ENCODE peak calls at places on chromosome 22, in ten cellular contexts. J is SW 1271; I is stimulated activated CD4-positive, alpha-beta T cell treated with anti-CD3 and anti-CD28 coated beads, Interleukin-1b, Interleukin-23, amount 100 ng/mL, for 1 hour; C is activated naive CD4-positive, alpha-beta T cell; S is cardiac muscle cell; K is CD4-positive, CD25-positive, alpha-beta regulatory T cell; P is EL; Z is lower lobe of right lung; Y is iris pigment epithelial cell; D is NCI-H345. G is an unnamed sample.

GRCh38 chr22:28798810-28799124 is 1.6 kb downstream of the XBP1 start:
- DNase-seq in K (no peak), I (no peak), Y (no peak), Z (no peak), J (no peak), D (no peak), P (no peak), S (no peak), C (no peak), G (no peak)

GRCh38 chr22:39300198-39300830 is 19.1 kb downstream of the RPL3 start:
- DNase-seq in I (no peak), J (no peak), S (no peak), D (no peak), C (no peak), P (peak), K (no peak), Z (peak), Y (no peak), G (no peak)

GRCh38 chr22:25482091-25482760 is 82.2 kb upstream of the GRK3 start:
- DNase-seq in Y (no peak), D (no peak), J (no peak), S (no peak), C (no peak), Z (no peak), I (no peak), P (no peak), K (no peak), G (no peak)

GRCh38 chr22:44616882-44617655 is 84.9 kb upstream of the PRR5 start:
- DNase-seq in P (no peak), K (no peak), J (no peak), Z (peak), Y (no peak), I (no peak), S (no peak), D (no peak), C (no peak), G (no peak)

GRCh38 chr22:47092896-47093311 is 330.5 kb downstream of the TBC1D22A start:
- DNase-seq in P (peak), D (no peak), Y (peak), C (no peak), J (no peak), Z (no peak), S (peak), I (no peak), K (no peak), G (no peak)

GRCh38 chr22:27515091-27515523 is 286.4 kb downstream of the MN1 start:
- DNase-seq in P (no peak), S (peak), C (no peak), Y (no peak), K (no peak), Z (no peak), I (no peak), D (no peak), J (no peak), G (no peak)

GRCh38 chr22:36244522-36245391 is 5.4 kb upstream of the APOL2 start:
- DNase-seq in I (no peak), Z (no peak), K (no peak), Y (peak), S (peak), C (no peak), J (no peak), P (peak), D (no peak), G (no peak)

GRCh38 chr22:26453812-26454500 is 24.9 kb downstream of the ASPHD2 start:
- DNase-seq in P (no peak), D (no peak), S (no peak), Y (no peak), Z (no peak), C (no peak), K (no peak), I (no peak), J (no peak), G (no peak)

GRCh38 chr22:30290679-30291333 is 1.5 kb upstream of the CASTOR1 start:
- DNase-seq in I (no peak), Z (peak), Y (peak), K (no peak), J (no peak), P (peak), C (no peak), S (peak), D (peak), G (peak)

GRCh38 chr22:47398491-47398890 is 636.0 kb downstream of the TBC1D22A start:
- DNase-seq in Z (no peak), K (no peak), D (no peak), S (no peak), I (no peak), Y (no peak), C (no peak), P (no peak), J (no peak), G (no peak)

GRCh38 chr22:36763576-36763975 is 12.3 kb downstream of the IFT27 start:
- DNase-seq in C (no peak), D (no peak), Z (no peak), I (no peak), J (no peak), S (no peak), Y (no peak), K (no peak), P (no peak), G (no peak)

GRCh38 chr22:17703811-17704210 is 65.3 kb downstream of the BCL2L13 start:
- DNase-seq in S (peak), K (no peak), J (no peak), I (no peak), D (no peak), C (no peak), Y (peak), P (no peak), Z (no peak), G (no peak)

GRCh38 chr22:30245181-30245984 is 1.2 kb downstream of the LIF start:
- DNase-seq in K (no peak), S (no peak), Z (no peak), C (no peak), I (no peak), D (no peak), P (no peak), Y (no peak), J (no peak), G (no peak)

GRCh38 chr22:44814266-44815098 is 62.1 kb downstream of the ARHGAP8 start:
- DNase-seq in I (no peak), S (no peak), D (no peak), Z (no peak), K (no peak), P (no peak), J (no peak), C (no peak), Y (no peak), G (no peak)

GRCh38 chr22:46031561-46031960 is 54.6 kb upstream of the WNT7B start:
- DNase-seq in C (no peak), D (no peak), P (no peak), K (no peak), I (no peak), S (no peak), Y (no peak), J (no peak), Z (peak), G (no peak)

GRCh38 chr22:41964106-41964494 is 5.1 kb upstream of the SEPTIN3 start:
- DNase-seq in S (no peak), I (no peak), Y (no peak), K (no peak), J (no peak), C (no peak), D (no peak), Z (no peak), P (no peak), G (no peak)

GRCh38 chr22:30990675-30991074 is 21.6 kb downstream of the TUG1 start:
- DNase-seq in C (no peak), Z (no peak), Y (no peak), J (no peak), I (no peak), D (no peak), K (no peak), S (no peak), P (no peak), G (no peak)

GRCh38 chr22:26404851-26405357 is 24.2 kb upstream of the ASPHD2 start:
- DNase-seq in Y (no peak), I (no peak), C (no peak), S (no peak), K (no peak), P (no peak), Z (no peak), J (no peak), D (no peak), G (no peak)

GRCh38 chr22:41302016-41302767 is 867 bp downstream of the ZC3H7B start:
- DNase-seq in P (no peak), Y (no peak), K (no peak), C (peak), I (no peak), D (no peak), S (peak), Z (no peak), J (no peak), G (no peak)

GRCh38 chr22:31104869-31105268 is 2.5 kb downstream of the SELENOM start:
- DNase-seq in Y (no peak), J (no peak), S (no peak), K (no peak), P (no peak), Z (no peak), D (no peak), C (no peak), I (no peak), G (no peak)

GRCh38 chr22:18023509-18024275 is 669 bp downstream of the MICAL3 start:
- DNase-seq in K (no peak), C (no peak), P (peak), Z (no peak), D (peak), J (no peak), S (peak), I (no peak), Y (peak), G (no peak)

GRCh38 chr22:19929586-19930302 is 11.8 kb upstream of the COMT start:
- DNase-seq in J (no peak), P (no peak), K (no peak), Z (peak), C (no peak), Y (no peak), D (no peak), S (no peak), I (no peak), G (no peak)

GRCh38 chr22:36433318-36434231 is 45.8 kb upstream of the MYH9 start:
- DNase-seq in Y (no peak), I (no peak), K (no peak), J (no peak), C (no peak), S (no peak), D (peak), P (no peak), Z (peak), G (no peak)

GRCh38 chr22:36379593-36380361 is 8.0 kb downstream of the MYH9 start:
- DNase-seq in Z (no peak), K (peak), D (no peak), I (no peak), Y (no peak), P (peak), S (no peak), J (no peak), C (peak), G (no peak)

GRCh38 chr22:35914665-35915476 is 113.8 kb downstream of the RBFOX2 start:
- DNase-seq in S (peak), I (no peak), Y (peak), J (no peak), D (peak), P (peak), Z (no peak), C (no peak), K (no peak), G (peak)

GRCh38 chr22:27751277-27752070 is 50.1 kb downstream of the MN1 start:
- DNase-seq in K (no peak), D (no peak), Z (peak), S (no peak), Y (no peak), P (no peak), I (no peak), C (no peak), J (no peak), G (no peak)

GRCh38 chr22:36220457-36220921 is 18.8 kb downstream of the APOL2 start:
- DNase-seq in D (peak), Y (peak), C (no peak), P (no peak), K (no peak), S (no peak), Z (no peak), J (no peak), I (no peak), G (no peak)

GRCh38 chr22:26573026-26573662 is 16.8 kb downstream of the TPST2 start:
- DNase-seq in P (no peak), C (no peak), Y (no peak), J (no peak), K (no peak), I (no peak), S (peak), D (no peak), Z (peak), G (no peak)

GRCh38 chr22:38240734-38241252 is 32.0 kb downstream of the TMEM184B start:
- DNase-seq in C (no peak), K (no peak), S (peak), Z (no peak), I (no peak), P (peak), Y (peak), D (no peak), J (no peak), G (peak)

GRCh38 chr22:28129319-28129962 is 210.4 kb upstream of the PITPNB start:
- DNase-seq in P (no peak), J (no peak), Y (peak), D (no peak), K (no peak), C (no peak), Z (no peak), S (no peak), I (no peak), G (no peak)

G was measured in smooth muscle cell of the brain vasculature.